ENCODE peak calls at places on chromosomes 4 and X, in five cellular contexts. X is tibial artery, Y is fibroblast of the aortic adventitia, A is caudate nucleus, N is neuronal stem cell. H is an unnamed sample.

GRCh38 chr4:112075129-112075753 is 70.0 kb upstream of the FAM241A start:
- DNase-seq in X (no peak), Y (peak; percentile 79), A (peak; percentile 8), N (peak; percentile 32), H (no peak)

GRCh38 chr4:24805566-24805965 is 10.2 kb downstream of the SOD3 start:
- DNase-seq in X (no peak), Y (no peak), A (no peak), N (no peak), H (no peak)

GRCh38 chr4:188812644-188813043 is 673.4 kb downstream of the TRIML1 start:
- DNase-seq in X (no peak), Y (no peak), A (no peak), N (no peak), H (no peak)

GRCh38 chrX:21993265-21993664 is 38.9 kb upstream of the PHEX start:
- DNase-seq in X (peak; percentile 64), Y (no peak), A (no peak), N (no peak), H (no peak)

GRCh38 chr4:30714408-30715031 is 5.6 kb upstream of the PCDH7 start:
- DNase-seq in X (no peak), Y (peak; percentile 78), A (peak; percentile 2), N (peak; percentile 40), H (no peak)

GRCh38 chrX:12423346-12423745 is 285.1 kb downstream of the FRMPD4 start:
- DNase-seq in X (no peak), Y (no peak), A (no peak), N (no peak), H (no peak)

GRCh38 chrX:106903856-106904528 is 851 bp upstream of the RIPPLY1 start:
- DNase-seq in X (no peak), Y (no peak), A (no peak), N (no peak), H (no peak)

GRCh38 chr4:52263612-52264011 is 212.5 kb downstream of the SPATA18 start:
- DNase-seq in X (no peak), Y (no peak), A (no peak), N (no peak), H (no peak)

GRCh38 chrX:46912673-46913491 is 661 bp downstream of the JADE3 start:
- DNase-seq in X (peak; percentile 55), Y (peak; percentile 14), A (no peak), N (peak; percentile 51), H (peak; percentile 56)

GRCh38 chrX:150942958-150943594 is 40.1 kb upstream of the HMGB3 start:
- DNase-seq in X (no peak), Y (no peak), A (no peak), N (no peak), H (no peak)

GRCh38 chrX:134764202-134764785 is 106.0 kb upstream of the PLAC1 start:
- DNase-seq in X (no peak), Y (peak; percentile 12), A (no peak), N (no peak), H (no peak)

GRCh38 chrX:150849996-150850720 is 48.3 kb downstream of the CD99L2 start:
- DNase-seq in X (no peak), Y (no peak), A (no peak), N (no peak), H (no peak)

GRCh38 chr4:80186666-80187065 is 10.6 kb upstream of the PRDM8 start:
- DNase-seq in X (no peak), Y (no peak), A (peak; percentile 32), N (no peak), H (no peak)

GRCh38 chrX:20263474-20263873 is 3.2 kb downstream of the RPS6KA3 start:
- DNase-seq in X (no peak), Y (peak; percentile 65), A (no peak), N (no peak), H (no peak)

GRCh38 chr4:79695848-79696247 is 287.8 kb upstream of the GK2 start:
- DNase-seq in X (no peak), Y (no peak), A (no peak), N (no peak), H (no peak)

GRCh38 chr4:157104541-157104940 is 28.6 kb downstream of the GLRB start:
- DNase-seq in X (no peak), Y (no peak), A (no peak), N (no peak), H (no peak)

GRCh38 chr4:13445841-13446790 is 38.0 kb downstream of the RAB28 start:
- DNase-seq in X (no peak), Y (no peak), A (no peak), N (peak; percentile 43), H (no peak)

GRCh38 chr4:106039796-106040195 is 144.5 kb downstream of the NPNT start:
- DNase-seq in X (no peak), Y (no peak), A (no peak), N (no peak), H (no peak)

GRCh38 chr4:71229477-71230257 is 109.2 kb upstream of the SLC4A4 start:
- DNase-seq in X (no peak), Y (peak; percentile 73), A (peak; percentile 38), N (peak; percentile 30), H (no peak)

GRCh38 chr4:87425711-87426110 is 3.3 kb downstream of the NUDT9 start:
- DNase-seq in X (no peak), Y (no peak), A (no peak), N (no peak), H (no peak)

GRCh38 chr4:1296324-1297022 is 6.8 kb downstream of the MAEA start:
- DNase-seq in X (no peak), Y (no peak), A (no peak), N (no peak), H (no peak)

GRCh38 chr4:8343051-8343966 is 73.8 kb downstream of the HTRA3 start:
- DNase-seq in X (peak; percentile 62), Y (no peak), A (no peak), N (no peak), H (no peak)

GRCh38 chr4:101187837-101188236 is 159.5 kb downstream of the PPP3CA start:
- DNase-seq in X (no peak), Y (peak; percentile 43), A (no peak), N (no peak), H (no peak)

GRCh38 chr4:2058264-2059033 is 678 bp upstream of the NAT8L start:
- DNase-seq in X (no peak), Y (no peak), A (peak; percentile 43), N (no peak), H (no peak)

GRCh38 chrX:335758-336155 is 17.2 kb upstream of the GTPBP6 start:
- DNase-seq in X (no peak), Y (no peak), A (no peak), N (no peak), H (no peak)

H was measured in mesothelial cell of epicardium.